ENCODE peak calls at places on chromosomes 16 and 17, in seven cellular contexts. B, O, U, Z, F, Y and N are unnamed samples.
A peak's percentile ranks its signal among the peaks of the same experiment; 100 is the strongest.

GRCh38 chr16:68369697-68370096 is 58.9 kb downstream of the PRMT7 start:
- DNase-seq in B (no peak), O (no peak), U (no peak), Z (peak; percentile 74), F (no peak), Y (no peak), N (no peak)

GRCh38 chr17:77140878-77141767 is at the start of gene SEC14L1:
- DNase-seq in B (no peak), O (peak; percentile 33), U (no peak), Z (no peak), F (no peak), Y (peak; percentile 21), N (no peak)

GRCh38 chr17:77281024-77281903 is 140.5 kb downstream of the SEC14L1 start:
- DNase-seq in B (peak; percentile 40), O (no peak), U (peak; percentile 25), Z (peak; percentile 91), F (peak; percentile 29), Y (peak; percentile 62), N (no peak)

GRCh38 chr17:42653179-42654124 is 5.6 kb upstream of the TUBG2 start:
- DNase-seq in B (peak; percentile 73), O (peak; percentile 84), U (peak; percentile 81), Z (no peak), F (peak; percentile 54), Y (no peak), N (peak; percentile 39)

GRCh38 chr17:80652751-80653330 is 108.2 kb downstream of the RPTOR start:
- DNase-seq in B (no peak), O (peak; percentile 33), U (peak; percentile 15), Z (no peak), F (peak; percentile 22), Y (no peak), N (no peak)

GRCh38 chr16:84182680-84183571 is 3.9 kb downstream of the TAF1C start:
- DNase-seq in B (no peak), O (no peak), U (no peak), Z (no peak), F (no peak), Y (no peak), N (no peak)

GRCh38 chr17:46020023-46020735 is 21.1 kb downstream of the STH start:
- DNase-seq in B (no peak), O (no peak), U (no peak), Z (peak; percentile 53), F (no peak), Y (peak; percentile 48), N (no peak)

GRCh38 chr16:74999208-74999682 is 421 bp downstream of the ZNRF1 start:
- DNase-seq in B (no peak), O (no peak), U (peak; percentile 24), Z (peak; percentile 44), F (no peak), Y (peak; percentile 24), N (no peak)

GRCh38 chr17:76433693-76434092 is 19.3 kb downstream of the UBE2O start:
- DNase-seq in B (no peak), O (no peak), U (no peak), Z (no peak), F (no peak), Y (no peak), N (no peak)

GRCh38 chr17:385195-385835 is 32.7 kb upstream of the RPH3AL start:
- DNase-seq in B (no peak), O (no peak), U (no peak), Z (peak; percentile 45), F (no peak), Y (peak; percentile 8), N (no peak)

GRCh38 chr17:1853698-1854097 is 23.9 kb downstream of the RPA1 start:
- DNase-seq in B (no peak), O (no peak), U (no peak), Z (no peak), F (no peak), Y (no peak), N (no peak)

GRCh38 chr17:31068291-31068690 is 26.5 kb upstream of the NF1 start:
- DNase-seq in B (no peak), O (peak; percentile 40), U (peak; percentile 51), Z (no peak), F (peak; percentile 41), Y (peak; percentile 29), N (peak; percentile 52)

GRCh38 chr17:73718912-73719311 is 74.7 kb upstream of the SDK2 start:
- DNase-seq in B (no peak), O (no peak), U (no peak), Z (no peak), F (no peak), Y (no peak), N (no peak)

GRCh38 chr16:12901597-12902436 is at the start of gene SHISA9:
- DNase-seq in B (no peak), O (no peak), U (peak; percentile 11), Z (no peak), F (no peak), Y (no peak), N (no peak)

GRCh38 chr17:69417545-69418483 is 3.3 kb downstream of the MAP2K6 start:
- DNase-seq in B (peak; percentile 14), O (no peak), U (peak; percentile 60), Z (no peak), F (no peak), Y (no peak), N (peak; percentile 62)

GRCh38 chr16:86797700-86798099 is 219.4 kb downstream of the FOXL1 start:
- DNase-seq in B (no peak), O (no peak), U (no peak), Z (no peak), F (no peak), Y (no peak), N (no peak)

GRCh38 chr16:4728676-4729075 is 5.4 kb downstream of the ANKS3 start:
- DNase-seq in B (no peak), O (no peak), U (no peak), Z (no peak), F (no peak), Y (no peak), N (no peak)

GRCh38 chr16:26605872-26606271 is 460.9 kb upstream of the C16orf82 start:
- DNase-seq in B (no peak), O (no peak), U (no peak), Z (no peak), F (no peak), Y (no peak), N (no peak)

GRCh38 chr16:660459-661183 is 7.3 kb upstream of the RHOT2 start:
- DNase-seq in B (peak; percentile 78), O (peak; percentile 91), U (peak; percentile 82), Z (peak; percentile 97), F (peak; percentile 77), Y (peak; percentile 65), N (peak; percentile 88)

GRCh38 chr16:1794908-1795666 is 1.6 kb upstream of the IGFALS start:
- DNase-seq in B (no peak), O (no peak), U (no peak), Z (no peak), F (no peak), Y (no peak), N (no peak)

GRCh38 chr16:11470676-11471415 is 115.9 kb downstream of the LITAF start:
- DNase-seq in B (no peak), O (peak; percentile 23), U (peak; percentile 29), Z (no peak), F (peak; percentile 49), Y (no peak), N (no peak)

GRCh38 chr17:10513284-10514067 is 4.9 kb downstream of the MYH1 start:
- DNase-seq in B (no peak), O (peak; percentile 64), U (no peak), Z (no peak), F (peak; percentile 0), Y (no peak), N (no peak)

GRCh38 chr17:1644493-1645206 is 882 bp downstream of the SCARF1 start:
- DNase-seq in B (peak; percentile 30), O (peak; percentile 48), U (peak; percentile 63), Z (no peak), F (peak; percentile 73), Y (no peak), N (peak; percentile 60)

GRCh38 chr17:44581868-44582267 is 24.6 kb downstream of the FZD2 start:
- DNase-seq in B (no peak), O (peak; percentile 32), U (no peak), Z (no peak), F (no peak), Y (no peak), N (peak; percentile 34)

GRCh38 chr17:50661795-50662391 is 27.2 kb downstream of the ABCC3 start:
- DNase-seq in B (peak; percentile 77), O (peak; percentile 92), U (peak; percentile 89), Z (no peak), F (peak; percentile 93), Y (no peak), N (peak; percentile 86)

GRCh38 chr16:63655846-63656245 is 1466.0 kb downstream of the CDH11 start:
- DNase-seq in B (no peak), O (no peak), U (no peak), Z (no peak), F (no peak), Y (no peak), N (no peak)

GRCh38 chr17:30969989-30970680 is 704 bp upstream of the RNF135 start:
- DNase-seq in B (peak; percentile 41), O (peak; percentile 58), U (no peak), Z (no peak), F (no peak), Y (no peak), N (no peak)

GRCh38 chr16:11639925-11640899 is 28.0 kb upstream of the SNN start:
- DNase-seq in B (peak; percentile 91), O (peak; percentile 99), U (peak; percentile 99), Z (no peak), F (peak; percentile 100), Y (no peak), N (peak; percentile 18)

GRCh38 chr16:4291699-4292098 is 18.9 kb upstream of the TFAP4 start:
- DNase-seq in B (no peak), O (no peak), U (no peak), Z (no peak), F (no peak), Y (no peak), N (no peak)